ENCODE peak calls at places on chromosomes 6 and 20, in eight cellular contexts. D, Y, E, S, N, V, U and W are unnamed samples.

GRCh38 chr20:44701116-44701865 is 13.9 kb upstream of the CCN5 start:
- DNase-seq in D (no peak), Y (no peak), E (no peak), S (no peak), N (no peak), V (no peak), U (no peak), W (no peak)

GRCh38 chr6:82712826-82713225 is 349.2 kb downstream of the TPBG start:
- DNase-seq in D (no peak), Y (no peak), E (no peak), S (peak; percentile 12), N (peak; percentile 10), V (no peak), U (no peak), W (no peak)

GRCh38 chr6:43669922-43670622 is 17.5 kb downstream of the MRPS18A start:
- DNase-seq in D (no peak), Y (no peak), E (no peak), S (no peak), N (no peak), V (no peak), U (no peak), W (no peak)

GRCh38 chr6:164151161-164151728 is 736.7 kb downstream of the QKI start:
- DNase-seq in D (no peak), Y (no peak), E (no peak), S (no peak), N (no peak), V (no peak), U (no peak), W (no peak)

GRCh38 chr6:136599324-136600011 is 49.2 kb upstream of the MAP7 start:
- DNase-seq in D (no peak), Y (no peak), E (no peak), S (no peak), N (no peak), V (no peak), U (no peak), W (no peak)

GRCh38 chr6:36315921-36316320 is 20.8 kb downstream of the BNIP5 start:
- DNase-seq in D (no peak), Y (no peak), E (no peak), S (no peak), N (no peak), V (no peak), U (no peak), W (no peak)

GRCh38 chr20:63133481-63134091 is 82.3 kb downstream of the YTHDF1 start:
- DNase-seq in D (no peak), Y (no peak), E (no peak), S (no peak), N (no peak), V (no peak), U (no peak), W (no peak)

GRCh38 chr6:167801263-167801662 is 25.4 kb upstream of the AFDN start:
- DNase-seq in D (no peak), Y (peak; percentile 2), E (no peak), S (no peak), N (no peak), V (no peak), U (no peak), W (no peak)

GRCh38 chr20:44625361-44625760 is 26.1 kb downstream of the ADA start:
- DNase-seq in D (no peak), Y (no peak), E (no peak), S (no peak), N (no peak), V (no peak), U (no peak), W (no peak)

DNA sequence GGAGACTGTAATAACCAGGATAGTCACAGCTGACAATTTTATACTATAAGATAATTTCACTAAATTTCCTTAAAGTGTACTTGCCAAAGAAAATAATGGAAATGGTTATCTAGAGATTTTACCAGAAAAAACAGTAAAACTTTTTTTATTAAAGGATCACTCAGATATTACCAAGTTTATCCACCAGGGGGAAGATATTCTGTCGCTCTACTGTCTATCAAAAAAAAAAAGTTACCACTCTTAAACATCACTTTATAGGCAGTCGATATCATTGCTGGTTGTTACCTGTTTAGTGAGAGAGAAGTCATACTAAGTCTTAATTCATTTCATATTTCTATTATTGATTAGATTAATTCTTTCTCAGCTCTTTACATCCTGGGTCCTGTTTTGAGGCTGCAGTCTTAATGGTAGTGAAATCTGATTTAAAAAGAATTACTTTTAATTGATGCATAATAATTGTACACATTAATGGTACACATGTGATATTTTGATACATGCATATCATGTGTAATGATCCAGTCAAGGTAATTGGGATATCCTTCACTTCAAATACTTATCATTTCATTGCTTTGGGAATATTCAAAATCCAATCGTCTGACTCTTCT is 18.9 kb downstream of the L3MBTL3 start:
- DNase-seq in D (no peak), Y (no peak), E (no peak), S (peak; percentile 4), N (no peak), V (no peak), U (no peak), W (no peak)
- TF ChIP-seq CTCF in D (peak; percentile 28), Y (no peak), E (peak; percentile 51), S (peak; percentile 70), N (peak; percentile 46), V (peak; percentile 87), U (peak; percentile 23), W (no peak)

GRCh38 chr6:118930680-118931079 is 4.3 kb downstream of the MCM9 start:
- DNase-seq in D (no peak), Y (no peak), E (no peak), S (no peak), N (no peak), V (no peak), U (no peak), W (no peak)
- TF ChIP-seq CTCF in D (no peak), Y (no peak), E (peak; percentile 32), S (peak; percentile 35), N (no peak), V (peak; percentile 58), U (no peak), W (no peak)

GRCh38 chr20:51394706-51395105 is 147.8 kb downstream of the NFATC2 start:
- DNase-seq in D (no peak), Y (no peak), E (no peak), S (no peak), N (no peak), V (no peak), U (no peak), W (no peak)
- TF ChIP-seq CTCF in D (no peak), Y (no peak), E (no peak), S (no peak), N (no peak), V (no peak), U (no peak), W (no peak)

DNA sequence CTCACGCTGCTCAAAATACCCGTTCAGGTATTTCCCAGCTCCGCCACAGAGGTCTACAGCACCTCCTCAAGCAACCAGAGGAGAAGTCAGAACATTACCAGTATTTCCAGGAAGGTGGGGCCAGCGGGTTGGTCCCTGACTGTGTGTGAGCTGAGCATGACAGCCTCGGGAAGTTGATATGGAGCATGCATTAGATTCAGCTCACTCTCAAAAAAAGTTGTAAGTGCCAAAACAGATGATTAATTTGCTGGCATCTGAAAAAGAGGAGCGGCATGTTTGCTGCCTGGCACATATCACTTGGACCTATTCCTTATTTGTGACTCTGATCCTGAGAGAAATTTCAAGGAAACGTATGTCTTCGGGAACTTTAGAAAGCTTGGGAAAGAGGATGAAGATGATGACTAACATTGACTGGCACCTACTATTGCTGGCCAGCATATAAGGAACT is 32.3 kb downstream of the ELOVL2 start:
- DNase-seq in D (no peak), Y (peak; percentile 17), E (no peak), S (no peak), N (peak; percentile 59), V (no peak), U (peak; percentile 57), W (no peak)
- TF ChIP-seq CTCF in D (no peak), Y (no peak), E (no peak), S (no peak), N (no peak), V (no peak), U (no peak), W (no peak)